ENCODE peak calls at places on chromosomes 11 and 22, in five cellular contexts. E is SK-N-SH, Y is H1, H is K562, W is HCT116. R is an unnamed sample.

GRCh38 chr11:34792143-34792542 is 124.0 kb downstream of the APIP start:
- DNase-seq in W (no peak), E (no peak), Y (no peak), H (peak), R (no peak)

GRCh38 chr22:46147061-46147460 is 3.3 kb upstream of the PPARA start:
- DNase-seq in W (no peak), Y (peak), H (no peak), E (no peak), R (no peak)

GRCh38 chr11:63623513-63624140 is 9.4 kb upstream of the PLAAT3 start:
- DNase-seq in E (no peak), Y (no peak), W (no peak), H (no peak), R (no peak)

GRCh38 chr11:63535734-63536133 is 874 bp upstream of the PLAAT4 start:
- DNase-seq in Y (no peak), W (no peak), H (peak), E (no peak), R (no peak)

GRCh38 chr11:72236083-72236697 is 7.8 kb downstream of the PHOX2A start:
- DNase-seq in W (no peak), E (no peak), Y (no peak), H (no peak), R (no peak)

GRCh38 chr11:35163707-35164496 is 24.9 kb downstream of the CD44 start:
- DNase-seq in E (no peak), H (peak), W (no peak), Y (no peak), R (no peak)

GRCh38 chr22:45638834-45639746 is 32.5 kb upstream of the ATXN10 start:
- DNase-seq in W (peak), E (no peak), H (peak), Y (no peak), R (no peak)

GRCh38 chr22:25777870-25778269 is 35.9 kb downstream of the MYO18B start:
- DNase-seq in E (peak), Y (no peak), W (peak), H (no peak), R (peak)

GRCh38 chr11:77530879-77531278 is 57.0 kb upstream of the PAK1 start:
- DNase-seq in E (peak), H (no peak), Y (no peak), W (no peak), R (no peak)

GRCh38 chr11:10405858-10406592 is 49.0 kb upstream of the AMPD3 start:
- DNase-seq in W (peak), Y (no peak), E (peak), H (peak), R (no peak)

GRCh38 chr22:36409911-36410756 is 22.4 kb upstream of the MYH9 start:
- DNase-seq in W (peak), E (no peak), Y (peak), H (peak), R (peak)

GRCh38 chr11:134317103-134317502 is 14.7 kb upstream of the GLB1L2 start:
- DNase-seq in Y (no peak), H (no peak), W (no peak), E (no peak), R (no peak)

DNA sequence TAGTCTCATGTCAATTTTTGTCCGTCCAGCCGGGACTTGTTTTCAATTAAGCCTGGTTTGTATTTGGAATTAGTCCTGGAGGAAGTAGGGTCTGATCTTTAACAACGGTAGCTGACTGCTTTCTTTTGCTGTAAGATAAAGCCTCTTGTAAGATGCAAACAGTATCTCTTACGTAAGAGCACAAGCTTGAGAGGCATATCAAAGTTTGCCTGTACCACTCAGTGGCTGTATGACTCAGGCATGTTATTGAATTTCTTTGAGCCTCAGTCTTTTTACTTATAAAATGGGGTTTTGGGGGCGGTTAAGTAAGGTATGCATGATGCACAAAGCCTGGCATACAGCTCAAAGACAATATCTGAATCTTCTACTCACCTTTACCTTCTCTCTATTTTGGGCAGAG is 198.4 kb upstream of the NARS2 start:
- DNase-seq in Y (no peak), W (no peak), E (no peak), H (no peak), R (no peak)
- TF ChIP-seq JUND in Y (no peak), W (no peak), E (no peak), H (no peak), R (no peak)

DNA sequence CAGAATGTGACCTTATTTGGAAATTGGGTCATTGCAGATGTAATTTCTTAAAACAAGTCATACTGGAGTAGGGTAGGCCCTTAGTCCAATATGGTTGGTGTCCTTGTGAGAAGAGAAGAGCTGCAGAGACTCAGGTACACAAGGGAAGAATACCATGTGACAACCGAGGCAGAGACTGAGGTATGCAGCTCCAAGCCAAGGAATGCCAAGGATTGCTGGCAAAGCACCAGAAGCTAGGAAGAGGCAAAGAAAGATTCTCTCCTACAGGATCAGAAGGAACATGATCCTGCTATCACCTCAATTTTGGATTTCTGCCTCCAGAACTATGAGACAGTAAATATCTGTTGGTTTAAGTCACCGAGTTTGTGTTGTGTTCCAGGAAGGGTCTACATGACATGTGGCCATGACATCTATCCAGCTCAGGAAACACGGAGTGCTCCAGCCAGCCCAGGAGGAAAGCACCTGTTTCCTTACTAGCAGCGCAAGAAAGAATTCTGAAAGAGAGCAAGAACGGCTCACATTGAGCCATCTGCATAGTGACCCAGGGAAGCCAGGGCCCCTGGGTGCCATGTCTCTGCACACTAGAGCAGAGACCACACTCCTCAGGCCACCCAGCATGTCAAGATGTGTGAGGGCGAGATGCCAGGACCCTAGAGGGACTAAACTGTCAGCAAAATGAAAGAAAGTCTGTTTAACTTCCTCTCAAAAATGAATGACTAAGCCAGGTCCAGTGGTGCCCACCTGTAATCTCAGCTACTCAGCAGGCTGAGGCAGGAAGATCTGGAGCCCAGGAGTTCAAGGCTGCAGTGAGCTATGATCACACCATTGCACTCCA is 35.5 kb upstream of the GALNT18 start:
- DNase-seq in Y (no peak), E (no peak), W (no peak), H (no peak), R (peak)
- TF ChIP-seq JUND in Y (no peak), E (no peak), W (no peak), H (no peak), R (no peak)

GRCh38 chr11:111515591-111515990 is 1.0 kb downstream of the HOATZ start:
- DNase-seq in W (no peak), Y (no peak), E (no peak), H (no peak), R (no peak)

GRCh38 chr11:111513240-111513605 is 1.0 kb upstream of the BTG4 start:
- DNase-seq in H (no peak), Y (no peak), E (no peak), W (no peak), R (no peak)

GRCh38 chr11:111512296-111513239 is at the start of gene BTG4:
- DNase-seq in W (no peak), E (peak), Y (peak), H (peak), R (no peak)

GRCh38 chr11:111510311-111510710 is 1.9 kb downstream of the BTG4 start:
- DNase-seq in E (no peak), Y (no peak), H (no peak), W (no peak), R (peak)

GRCh38 chr11:111514216-111515031 is at the start of gene HOATZ:
- DNase-seq in E (peak), W (no peak), Y (peak), H (peak), R (peak)
- TF ChIP-seq JUND in E (no peak), W (no peak), Y (no peak), H (no peak), R (no peak)

DNA sequence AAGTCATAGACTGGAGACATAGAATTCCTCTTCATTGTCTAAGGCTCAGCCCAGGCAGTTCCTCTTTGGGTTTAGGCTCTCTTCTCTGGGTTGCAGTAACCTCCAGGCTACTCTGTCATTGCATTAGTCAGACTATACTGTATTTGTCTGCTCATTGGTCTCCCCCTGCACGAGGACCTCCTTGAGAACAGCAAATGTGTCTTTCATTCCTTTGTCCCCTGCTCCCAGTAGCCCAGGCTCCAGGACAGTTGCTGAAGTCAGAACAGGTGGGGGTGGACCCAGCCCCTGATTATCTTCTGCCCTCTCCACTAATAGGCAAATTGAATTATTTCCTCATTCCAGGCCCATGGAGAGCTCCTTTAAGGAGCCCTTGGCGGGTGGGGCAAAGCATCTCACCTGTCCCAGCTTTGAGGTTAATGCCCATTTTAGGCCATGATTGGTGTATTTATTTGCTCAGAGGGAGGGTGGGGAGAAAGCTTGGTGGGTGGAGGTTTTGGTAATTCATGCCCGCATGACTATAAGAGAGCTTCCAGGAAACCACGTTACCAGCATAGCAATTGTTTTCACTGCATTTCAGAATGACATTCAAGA is 40.9 kb downstream of the NAV2 start:
- DNase-seq in Y (no peak), H (no peak), E (no peak), W (no peak), R (no peak)
- TF ChIP-seq JUND in Y (no peak), H (no peak), E (no peak), W (no peak), R (no peak)

GRCh38 chr11:16361108-16361869 is 4.9 kb upstream of the SOX6 start:
- DNase-seq in E (no peak), Y (no peak), W (no peak), H (no peak), R (no peak)

GRCh38 chr11:16357776-16358175 is 1.4 kb upstream of the SOX6 start:
- DNase-seq in H (no peak), Y (no peak), W (no peak), E (no peak), R (no peak)

GRCh38 chr11:16358726-16359125 is 2.4 kb upstream of the SOX6 start:
- DNase-seq in E (no peak), W (no peak), Y (no peak), H (no peak), R (no peak)

GRCh38 chr11:16356751-16357365 is 512 bp upstream of the SOX6 start:
- DNase-seq in H (no peak), E (no peak), Y (no peak), W (no peak), R (no peak)

DNA sequence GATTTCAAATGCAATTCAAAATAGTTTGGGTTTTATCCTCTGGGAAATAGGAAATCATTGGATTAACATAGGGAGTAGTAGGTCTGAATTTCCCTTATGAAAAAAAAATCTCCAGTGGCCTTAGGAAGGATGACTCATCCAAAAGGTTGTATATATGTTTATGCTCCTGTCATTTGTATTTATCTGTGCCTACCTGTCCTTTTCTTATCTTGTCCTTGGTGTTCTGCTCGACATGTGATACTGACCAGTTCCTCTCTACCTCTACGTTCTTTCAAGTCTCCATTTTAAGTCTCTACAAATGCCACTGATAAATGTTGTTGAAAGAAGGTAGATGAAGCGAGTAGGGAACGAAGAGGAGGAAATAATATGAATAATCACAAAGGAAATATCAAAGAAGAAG is 3.0 kb upstream of the SOX6 start:
- DNase-seq in W (no peak), H (peak), Y (no peak), E (no peak), R (no peak)
- TF ChIP-seq JUND in W (no peak), H (peak), Y (no peak), E (no peak), R (no peak)

GRCh38 chr11:61642162-61642561 is 38.0 kb upstream of the DAGLA start:
- DNase-seq in W (no peak), E (no peak), Y (no peak), H (no peak), R (no peak)

GRCh38 chr11:61650781-61651571 is 29.2 kb upstream of the DAGLA start:
- DNase-seq in E (no peak), Y (peak), W (no peak), H (peak), R (no peak)

GRCh38 chr11:61652135-61652534 is 28.1 kb upstream of the DAGLA start:
- DNase-seq in W (no peak), E (no peak), Y (no peak), H (no peak), R (no peak)

GRCh38 chr11:61645179-61645868 is 34.9 kb upstream of the DAGLA start:
- DNase-seq in Y (no peak), E (peak), H (no peak), W (no peak), R (no peak)

GRCh38 chr11:61647529-61647928 is 32.7 kb upstream of the DAGLA start:
- DNase-seq in W (no peak), H (no peak), Y (no peak), E (no peak), R (no peak)
- TF ChIP-seq JUND in W (no peak), H (no peak), Y (no peak), E (no peak), R (no peak)